ENCODE peak calls at places on chromosomes 3 and 15, in nine cellular contexts. S is activated T-cell treated with anti-CD3 and anti-CD28 coated beads, Interleukin-2, amount 50 U/mL, for 24 hours; D is NCI-H526 treated with DMSO at 0.1 percent for 48 hours; C is GM06990; G is renal cortical epithelial cell; B is mesenchymal stem cell; R is psoas muscle; W is GM04504; H is cardiac muscle cell. Q is an unnamed sample.

GRCh38 chr3:39166932-39167532 is 13.6 kb upstream of the CSRNP1 start:
- DNase-seq in S (no peak), D (no peak), C (no peak), G (peak; percentile 95), B (peak; percentile 98), R (no peak), W (peak; percentile 95), H (no peak), Q (peak; percentile 85)

GRCh38 chr15:70362911-70363310 is 265.2 kb upstream of the TLE3 start:
- DNase-seq in S (peak; percentile 12), D (peak; percentile 22), C (no peak), G (peak; percentile 12), B (peak; percentile 55), R (no peak), W (no peak), H (peak; percentile 75), Q (no peak)

GRCh38 chr3:195105389-195105788 is 165.6 kb downstream of the XXYLT1 start:
- DNase-seq in S (no peak), D (no peak), C (no peak), G (no peak), B (peak; percentile 34), R (no peak), W (no peak), H (no peak), Q (no peak)

GRCh38 chr3:4750306-4751056 is 228.8 kb upstream of the BHLHE40 start:
- DNase-seq in S (no peak), D (no peak), C (no peak), G (peak; percentile 92), B (no peak), R (no peak), W (no peak), H (peak; percentile 65), Q (no peak)

GRCh38 chr3:195124378-195124985 is 146.5 kb downstream of the XXYLT1 start:
- DNase-seq in S (no peak), D (no peak), C (no peak), G (no peak), B (no peak), R (no peak), W (no peak), H (peak; percentile 30), Q (no peak)

GRCh38 chr3:138834359-138835176 is at the start of gene PIK3CB:
- DNase-seq in S (peak; percentile 91), D (peak; percentile 88), C (peak; percentile 89), G (peak; percentile 56), B (peak; percentile 76), R (peak; percentile 96), W (peak; percentile 56), H (peak; percentile 95), Q (no peak)

GRCh38 chr3:185582236-185582635 is 3.9 kb upstream of the SENP2 start:
- DNase-seq in S (no peak), D (no peak), C (no peak), G (no peak), B (no peak), R (no peak), W (no peak), H (no peak), Q (no peak)

GRCh38 chr3:177177670-177178295 is 19.5 kb downstream of the TBL1XR1 start:
- DNase-seq in S (no peak), D (no peak), C (no peak), G (no peak), B (no peak), R (no peak), W (no peak), H (no peak), Q (no peak)

GRCh38 chr15:45147606-45148005 is 17.8 kb downstream of the DUOX1 start:
- DNase-seq in S (no peak), D (no peak), C (no peak), G (no peak), B (no peak), R (no peak), W (no peak), H (no peak), Q (no peak)

GRCh38 chr3:10707089-10707983 is 108.7 kb upstream of the SLC6A11 start:
- DNase-seq in S (peak; percentile 33), D (no peak), C (no peak), G (no peak), B (no peak), R (no peak), W (no peak), H (peak; percentile 44), Q (no peak)

GRCh38 chr3:191894406-191894805 is 433.4 kb downstream of the PYDC2 start:
- DNase-seq in S (no peak), D (no peak), C (no peak), G (peak; percentile 7), B (no peak), R (no peak), W (no peak), H (no peak), Q (no peak)

GRCh38 chr3:148269816-148270215 is 427.9 kb upstream of the AGTR1 start:
- DNase-seq in S (no peak), D (no peak), C (no peak), G (no peak), B (no peak), R (no peak), W (no peak), H (no peak), Q (no peak)

GRCh38 chr3:13707456-13707855 is 158.5 kb downstream of the FBLN2 start:
- DNase-seq in S (no peak), D (no peak), C (no peak), G (no peak), B (no peak), R (no peak), W (no peak), H (no peak), Q (no peak)

GRCh38 chr3:15241341-15241740 is 35.3 kb downstream of the CAPN7 start:
- DNase-seq in S (no peak), D (no peak), C (no peak), G (no peak), B (peak; percentile 18), R (peak; percentile 42), W (no peak), H (peak; percentile 20), Q (no peak)

GRCh38 chr15:47179988-47180387 is 537.3 kb upstream of the SEMA6D start:
- DNase-seq in S (no peak), D (no peak), C (no peak), G (no peak), B (no peak), R (no peak), W (no peak), H (no peak), Q (no peak)

GRCh38 chr15:57444877-57445513 is 68.7 kb downstream of the CGNL1 start:
- DNase-seq in S (no peak), D (no peak), C (no peak), G (peak; percentile 68), B (peak; percentile 34), R (no peak), W (no peak), H (no peak), Q (no peak)

GRCh38 chr15:82768414-82769081 is 37.3 kb downstream of the FSD2 start:
- DNase-seq in S (no peak), D (no peak), C (no peak), G (peak; percentile 62), B (no peak), R (peak; percentile 79), W (no peak), H (no peak), Q (no peak)

Q was measured in AG04449.